ENCODE peak calls at places on chromosome 20, in four cellular contexts. E, P, K and L are unnamed samples.

GRCh38 chr20:36819662-36820061 is 46.1 kb upstream of the DSN1 start:
- DNase-seq in K (no peak), E (no peak), P (no peak), L (peak)

GRCh38 chr20:17666491-17666890 is 15.6 kb downstream of the RRBP1 start:
- DNase-seq in P (peak), E (no peak), K (no peak), L (no peak)

GRCh38 chr20:3753501-3754257 is 13.9 kb downstream of the ADISSP start:
- DNase-seq in P (no peak), K (no peak), E (no peak), L (peak)

GRCh38 chr20:13644010-13644409 is 5.3 kb upstream of the TASP1 start:
- DNase-seq in K (no peak), P (peak), E (no peak), L (no peak)

GRCh38 chr20:46828471-46828870 is 66.2 kb upstream of the EYA2 start:
- DNase-seq in E (no peak), K (no peak), P (peak), L (no peak)

GRCh38 chr20:24165336-24166126 is 177.0 kb upstream of the GGTLC1 start:
- DNase-seq in E (no peak), P (no peak), K (no peak), L (no peak)

GRCh38 chr20:48359692-48360337 is 468.0 kb downstream of the PREX1 start:
- DNase-seq in P (no peak), K (no peak), E (no peak), L (no peak)

GRCh38 chr20:37741055-37741454 is 47.2 kb downstream of the CTNNBL1 start:
- DNase-seq in K (no peak), E (no peak), P (peak), L (no peak)

GRCh38 chr20:38138086-38138777 is 26.8 kb downstream of the TGM2 start:
- DNase-seq in P (no peak), K (peak), E (no peak), L (no peak)

GRCh38 chr20:17759449-17759848 is 59.7 kb downstream of the BANF2 start:
- DNase-seq in P (peak), E (no peak), K (no peak), L (no peak)

GRCh38 chr20:56629464-56630085 is 469 bp downstream of the TFAP2C start:
- DNase-seq in K (no peak), P (no peak), E (no peak), L (no peak)

GRCh38 chr20:1809611-1810510 is 85.3 kb upstream of the SIRPA start:
- DNase-seq in K (no peak), P (no peak), E (no peak), L (peak)

GRCh38 chr20:46959081-46959692 is 64.5 kb downstream of the EYA2 start:
- DNase-seq in E (no peak), K (no peak), P (peak), L (no peak)

GRCh38 chr20:8523684-8524083 is 391.6 kb downstream of the PLCB1 start:
- DNase-seq in P (peak), K (no peak), E (no peak), L (peak)

GRCh38 chr20:23399568-23400241 is 21.6 kb downstream of the NAPB start:
- DNase-seq in P (peak), E (no peak), K (no peak), L (no peak)

GRCh38 chr20:63253438-63254236 is 626 bp downstream of the NKAIN4 start:
- DNase-seq in K (no peak), P (no peak), E (no peak), L (peak)

GRCh38 chr20:6094565-6094964 is 28.3 kb downstream of the FERMT1 start:
- DNase-seq in K (no peak), E (no peak), P (no peak), L (no peak)

GRCh38 chr20:61706562-61706961 is 359.1 kb downstream of the TAF4 start:
- DNase-seq in K (no peak), P (no peak), E (no peak), L (no peak)

GRCh38 chr20:56944546-56944945 is 315.4 kb downstream of the TFAP2C start:
- DNase-seq in E (no peak), K (no peak), P (no peak), L (no peak)

GRCh38 chr20:19726126-19726525 is 31.9 kb upstream of the RIN2 start:
- DNase-seq in K (no peak), E (no peak), P (peak), L (no peak)

GRCh38 chr20:44637490-44638372 is 13.8 kb downstream of the ADA start:
- DNase-seq in E (peak), P (peak), K (no peak), L (no peak)

GRCh38 chr20:37907677-37908397 is 4.9 kb downstream of the VSTM2L start:
- DNase-seq in E (no peak), P (peak), K (no peak), L (peak)

GRCh38 chr20:32539063-32539816 is 45.9 kb downstream of the NOL4L start:
- DNase-seq in K (no peak), P (no peak), E (no peak), L (no peak)

GRCh38 chr20:38001981-38002380 is 31.3 kb downstream of the TTI1 start:
- DNase-seq in P (peak), K (no peak), E (no peak), L (no peak)

GRCh38 chr20:63495167-63495720 is 3.6 kb downstream of the EEF1A2 start:
- DNase-seq in E (no peak), K (no peak), P (no peak), L (no peak)

GRCh38 chr20:62625516-62625915 is 16.8 kb upstream of the SLCO4A1 start:
- DNase-seq in P (no peak), K (peak), E (no peak), L (no peak)

GRCh38 chr20:5376228-5376627 is 59.5 kb upstream of the PROKR2 start:
- DNase-seq in K (no peak), P (no peak), E (no peak), L (no peak)

GRCh38 chr20:57890254-57890800 is 180.5 kb upstream of the PMEPA1 start:
- DNase-seq in P (no peak), E (no peak), K (no peak), L (no peak)

GRCh38 chr20:55893031-55893430 is 112.3 kb downstream of the CBLN4 start:
- DNase-seq in K (no peak), P (no peak), E (no peak), L (no peak)

GRCh38 chr20:19923762-19924161 is 93.4 kb upstream of the NAA20 start:
- DNase-seq in K (no peak), E (no peak), P (no peak), L (no peak)

GRCh38 chr20:19975436-19975799 is 41.7 kb upstream of the NAA20 start:
- DNase-seq in E (peak), P (peak), K (peak), L (no peak)

GRCh38 chr20:43583982-43584432 is 6.7 kb upstream of the IFT52 start:
- DNase-seq in K (peak), E (peak), P (peak), L (no peak)

GRCh38 chr20:13819885-13820645 is 35.2 kb downstream of the NDUFAF5 start:
- DNase-seq in K (peak), E (no peak), P (peak), L (peak)

GRCh38 chr20:22586645-22587310 is 2.4 kb upstream of the FOXA2 start:
- DNase-seq in K (no peak), P (peak), E (no peak), L (peak)

GRCh38 chr20:56440346-56441007 is 27.9 kb upstream of the RTF2 start:
- DNase-seq in K (no peak), P (no peak), E (no peak), L (no peak)

GRCh38 chr20:44392776-44393607 is 37.5 kb downstream of the HNF4A start:
- DNase-seq in E (no peak), P (no peak), K (no peak), L (no peak)

GRCh38 chr20:15345287-15345686 is 1007.9 kb upstream of the FLRT3 start:
- DNase-seq in E (no peak), K (no peak), P (no peak), L (no peak)

GRCh38 chr20:49853640-49854039 is 41.0 kb downstream of the SLC9A8 start:
- DNase-seq in K (no peak), P (peak), E (no peak), L (peak)
- TF ChIP-seq CTCF in K (no peak), P (no peak), E (no peak), L (no peak)

DNA sequence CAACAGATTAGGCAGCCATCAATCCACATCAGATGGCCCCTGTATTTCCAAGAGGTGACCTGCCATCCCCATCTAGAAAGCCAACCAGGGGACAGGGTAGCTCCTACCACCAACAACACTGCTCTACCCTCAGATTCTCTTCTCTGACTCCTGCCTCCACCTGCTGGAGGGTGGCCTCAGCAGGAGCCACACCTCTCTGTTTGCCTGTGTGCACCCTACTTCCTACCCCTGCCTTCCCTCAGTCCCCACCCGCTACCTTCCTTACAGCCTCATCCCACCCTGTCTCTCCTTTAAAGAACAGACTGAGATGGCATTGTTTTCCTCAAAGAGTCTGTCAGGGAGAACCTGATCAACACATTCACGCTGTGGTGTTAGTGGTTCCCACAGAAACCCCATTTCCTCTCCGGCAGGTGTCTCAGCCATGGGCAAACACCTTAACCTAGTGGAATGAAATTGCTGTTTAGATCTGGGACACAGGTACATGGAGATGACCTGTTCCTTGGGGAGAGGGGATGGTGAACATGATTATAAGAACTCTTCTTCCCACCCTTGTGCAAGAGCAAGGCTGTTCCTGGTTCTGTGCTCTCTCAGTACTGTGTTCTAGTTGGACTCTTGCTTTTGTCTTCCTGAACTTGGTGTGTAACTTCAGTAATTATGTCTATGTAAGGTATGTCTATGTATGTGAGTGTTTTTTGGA is 1.8 kb downstream of the ENTPD6 start:
- DNase-seq in P (no peak), K (no peak), E (no peak), L (peak)
- H3K4me3 ChIP-seq in P (no peak), K (no peak), E (peak), L (peak)

DNA sequence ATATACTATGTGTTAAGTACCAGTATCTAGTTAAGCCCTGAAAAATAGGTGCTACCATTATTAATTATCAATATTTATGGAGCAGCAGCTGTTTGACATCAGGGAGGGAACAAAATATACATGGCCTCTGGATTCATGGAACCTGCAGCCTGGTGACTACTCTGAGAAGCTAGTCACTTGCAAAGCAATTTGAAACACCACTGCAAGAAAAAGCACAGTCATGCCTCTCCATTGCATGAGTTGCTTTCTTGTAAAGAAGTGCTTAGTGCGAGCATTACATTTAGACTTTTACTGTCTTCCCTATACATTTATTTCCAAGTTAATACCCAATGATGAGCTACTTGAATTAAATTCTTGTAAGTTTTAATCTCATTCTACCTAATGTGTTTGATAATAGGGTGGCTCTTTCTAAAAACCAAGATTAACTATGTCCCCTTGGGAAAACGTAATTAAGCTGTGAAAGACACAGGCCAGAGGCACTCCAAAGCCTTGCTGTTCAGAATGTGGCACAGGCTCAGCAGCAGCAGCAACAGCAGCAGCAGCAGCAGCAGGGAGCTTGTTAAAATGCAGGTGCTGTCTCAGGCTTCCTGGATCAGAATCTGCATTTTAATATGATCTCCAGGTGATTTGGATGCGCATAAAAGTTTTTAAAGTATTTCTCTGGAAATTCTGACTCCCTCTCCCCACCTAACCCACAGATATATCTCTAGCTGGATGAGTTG is 83.6 kb downstream of the PFDN4 start:
- DNase-seq in E (no peak), K (no peak), P (no peak), L (no peak)
- TF ChIP-seq CTCF in E (no peak), K (no peak), P (no peak), L (no peak)

GRCh38 chr20:237918-238317 is 10.9 kb downstream of the DEFB129 start:
- DNase-seq in P (peak), E (no peak), K (no peak), L (no peak)
- H3K4me3 ChIP-seq in P (no peak), E (no peak), K (no peak), L (no peak)

DNA sequence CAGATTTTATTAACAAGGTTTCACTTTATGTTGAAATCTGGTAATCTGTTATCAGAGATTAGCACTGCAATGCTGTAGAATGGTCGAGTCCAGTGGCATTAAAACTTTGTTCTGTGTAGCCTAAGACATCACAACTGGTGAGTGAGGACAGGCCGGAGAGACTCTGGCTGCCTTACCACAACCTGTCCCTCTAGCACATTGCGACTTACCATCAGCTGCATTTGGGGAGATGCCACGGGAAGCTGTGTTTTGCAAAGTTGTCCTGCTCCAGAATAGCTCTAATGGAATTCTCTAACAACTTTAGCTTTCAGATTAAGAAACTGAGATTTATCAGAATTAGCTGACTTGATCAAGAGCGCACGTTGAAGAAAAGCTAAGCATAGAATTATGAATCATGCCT is 493.3 kb downstream of the MAFB start:
- DNase-seq in K (no peak), P (no peak), E (no peak), L (no peak)
- TF ChIP-seq CTCF in K (no peak), P (no peak), E (no peak), L (no peak)

DNA sequence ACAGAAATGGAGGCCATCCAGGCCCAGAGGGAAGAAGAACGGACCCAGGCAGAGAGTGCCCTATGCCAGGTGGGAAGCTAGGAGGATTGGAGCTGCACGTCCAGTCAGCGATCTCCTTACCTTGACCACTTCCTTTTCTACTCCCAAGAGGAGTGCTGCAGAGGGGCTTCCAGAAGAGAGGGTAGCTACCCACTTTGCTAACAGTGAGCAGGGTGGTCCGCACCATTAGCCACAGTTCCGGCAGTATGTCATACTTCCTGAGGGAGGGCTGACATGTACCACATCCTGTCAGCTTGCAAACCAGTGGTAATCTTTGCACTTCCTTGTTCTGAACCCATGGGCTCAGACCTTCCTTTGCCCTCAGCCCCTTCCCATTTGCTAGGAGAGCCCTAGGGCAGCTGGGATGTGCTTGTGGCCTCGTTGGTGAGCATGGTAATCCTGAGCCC is 35.4 kb downstream of the CEP250 start:
- DNase-seq in K (no peak), P (no peak), E (no peak), L (no peak)
- H3K4me3 ChIP-seq in K (no peak), P (no peak), E (peak), L (no peak)

GRCh38 chr20:672975-673604 is 2.5 kb downstream of the SCRT2 start:
- DNase-seq in E (no peak), P (no peak), K (no peak), L (peak)
- TF ChIP-seq CTCF in E (peak), P (no peak), K (no peak), L (peak)

DNA sequence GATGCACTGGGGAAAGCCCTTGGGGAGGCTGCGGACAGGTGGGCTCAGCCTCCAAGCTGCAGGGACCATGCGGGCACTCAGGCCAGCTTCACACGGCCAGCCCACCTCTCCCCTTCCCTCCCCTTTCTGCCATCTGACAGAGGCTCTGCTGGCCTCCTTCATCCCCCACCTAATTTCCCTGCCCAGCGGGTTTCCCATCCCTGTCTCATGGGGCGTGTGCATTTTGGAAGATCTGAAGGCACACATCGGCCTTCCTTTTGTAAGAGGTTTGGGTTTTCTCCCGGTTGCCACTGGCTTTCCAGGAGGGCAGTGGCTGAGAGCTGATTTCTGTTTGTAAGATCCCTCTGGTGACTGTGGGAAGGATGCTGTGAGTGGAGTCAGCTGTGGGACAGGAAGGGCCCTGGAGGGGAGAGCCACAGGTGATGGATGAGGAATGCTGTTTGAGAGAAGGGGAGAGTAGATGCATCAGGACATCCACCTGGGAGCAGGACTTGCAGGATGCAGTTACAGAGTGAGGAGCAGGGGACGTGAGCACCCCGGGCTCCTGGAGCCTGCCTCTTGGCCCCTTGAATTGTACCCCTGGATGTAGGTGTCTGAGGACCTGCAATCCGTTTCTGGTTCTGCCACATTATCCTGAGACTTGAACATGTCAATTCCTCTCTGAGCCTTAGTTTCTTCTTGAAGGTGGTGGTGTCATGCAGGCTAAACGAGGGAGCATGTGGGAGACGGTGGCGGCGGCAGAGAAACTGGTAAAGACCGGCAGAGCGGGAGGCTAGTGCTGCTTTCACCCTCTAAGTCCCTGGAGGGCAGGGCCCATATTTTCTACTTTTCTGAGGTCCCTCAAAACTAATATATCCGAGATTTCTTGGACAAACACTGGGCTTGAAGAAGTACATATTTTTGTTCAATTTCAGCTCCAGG is 5.9 kb upstream of the TUBB1 start:
- DNase-seq in K (no peak), P (no peak), E (no peak), L (peak)
- H3K4me3 ChIP-seq in K (no peak), P (no peak), E (no peak), L (no peak)